ENCODE peak calls at places on chromosomes 13 and 19, in six cellular contexts. I is HepG2, W is H1, G is GM12878, M is GM12891, K is K562. E is an unnamed sample.

GRCh38 chr19:5047251-5047935 is 78.5 kb downstream of the KDM4B start:
- DNase-seq in G (no peak), M (no peak), W (no peak), I (no peak), K (no peak), E (no peak)

GRCh38 chr13:92355213-92355612 is 871.4 kb upstream of the GPC6 start:
- DNase-seq in G (no peak), M (no peak), I (peak; percentile 10), K (peak; percentile 62), W (no peak), E (no peak)

GRCh38 chr13:71300602-71301001 is 566.4 kb downstream of the DACH1 start:
- DNase-seq in K (no peak), W (no peak), I (no peak), G (no peak), M (no peak), E (no peak)

GRCh38 chr13:113785051-113786010 is 26.3 kb downstream of the TMEM255B start:
- DNase-seq in K (no peak), I (no peak), M (no peak), G (no peak), W (no peak), E (no peak)

GRCh38 chr19:4144666-4145261 is 8.7 kb upstream of the CREB3L3 start:
- DNase-seq in W (no peak), I (no peak), K (peak; percentile 47), G (no peak), M (no peak), E (no peak)

GRCh38 chr13:46569471-46569870 is 16.5 kb downstream of the LRCH1 start:
- DNase-seq in G (no peak), I (no peak), M (no peak), K (no peak), W (no peak), E (no peak)

GRCh38 chr13:102587916-102588315 is 8.9 kb upstream of the TPP2 start:
- DNase-seq in K (no peak), W (no peak), G (no peak), M (no peak), I (no peak), E (no peak)

GRCh38 chr19:48196933-48197665 is 26.6 kb downstream of the ZSWIM9 start:
- DNase-seq in I (no peak), W (no peak), G (no peak), M (no peak), K (peak; percentile 29), E (no peak)

DNA sequence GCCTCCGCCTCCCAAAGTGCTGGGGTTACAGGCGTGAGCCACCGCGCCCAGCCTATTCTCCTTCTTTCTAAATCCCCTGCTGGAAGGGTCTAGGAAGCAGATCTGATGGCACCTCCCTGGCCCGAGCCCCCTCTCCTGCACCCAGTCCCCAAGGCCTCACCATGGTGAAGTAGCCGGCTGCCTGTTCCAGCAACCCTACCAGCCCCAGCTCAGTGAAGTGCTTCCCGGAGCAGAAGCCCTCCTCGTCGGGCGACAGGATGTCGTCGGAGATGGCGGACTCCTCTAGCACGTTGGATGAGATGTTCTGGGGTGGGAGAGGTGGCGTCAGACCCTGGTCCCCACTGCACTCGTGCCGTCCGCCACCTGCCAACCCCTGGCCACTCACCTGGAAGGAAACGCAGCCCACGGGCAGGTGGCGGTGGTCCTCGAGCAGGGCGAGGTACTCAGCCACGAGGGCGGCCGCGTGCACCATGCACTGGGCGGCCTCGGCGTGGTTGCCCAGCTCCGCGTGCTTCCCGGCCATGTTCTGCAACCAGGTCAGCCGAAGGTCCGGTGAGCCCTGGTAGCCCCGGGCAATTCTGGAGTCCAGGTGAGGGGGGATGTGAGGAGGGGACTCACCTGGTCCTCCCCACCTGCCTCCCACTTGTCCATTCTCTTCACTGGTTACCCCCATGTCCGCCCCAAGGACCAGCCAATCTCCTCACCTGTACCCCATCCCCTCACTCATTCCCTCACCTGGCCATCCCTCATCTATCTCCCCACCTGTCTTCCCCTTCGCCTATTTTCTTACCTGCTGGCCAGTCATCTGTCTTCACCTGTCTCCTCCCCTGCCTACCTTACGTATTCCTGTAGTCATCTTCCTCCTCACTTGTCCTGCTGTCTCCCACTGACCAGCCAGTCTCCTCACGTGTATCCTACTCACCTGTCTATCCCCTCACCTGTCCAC is 11.5 kb upstream of the KANK2 start:
- DNase-seq in M (no peak), I (no peak), W (no peak), G (no peak), K (no peak), E (no peak)
- TF ChIP-seq TAF1 in M (no peak), I (no peak), W (no peak), G (no peak), K (no peak), E (no peak)

DNA sequence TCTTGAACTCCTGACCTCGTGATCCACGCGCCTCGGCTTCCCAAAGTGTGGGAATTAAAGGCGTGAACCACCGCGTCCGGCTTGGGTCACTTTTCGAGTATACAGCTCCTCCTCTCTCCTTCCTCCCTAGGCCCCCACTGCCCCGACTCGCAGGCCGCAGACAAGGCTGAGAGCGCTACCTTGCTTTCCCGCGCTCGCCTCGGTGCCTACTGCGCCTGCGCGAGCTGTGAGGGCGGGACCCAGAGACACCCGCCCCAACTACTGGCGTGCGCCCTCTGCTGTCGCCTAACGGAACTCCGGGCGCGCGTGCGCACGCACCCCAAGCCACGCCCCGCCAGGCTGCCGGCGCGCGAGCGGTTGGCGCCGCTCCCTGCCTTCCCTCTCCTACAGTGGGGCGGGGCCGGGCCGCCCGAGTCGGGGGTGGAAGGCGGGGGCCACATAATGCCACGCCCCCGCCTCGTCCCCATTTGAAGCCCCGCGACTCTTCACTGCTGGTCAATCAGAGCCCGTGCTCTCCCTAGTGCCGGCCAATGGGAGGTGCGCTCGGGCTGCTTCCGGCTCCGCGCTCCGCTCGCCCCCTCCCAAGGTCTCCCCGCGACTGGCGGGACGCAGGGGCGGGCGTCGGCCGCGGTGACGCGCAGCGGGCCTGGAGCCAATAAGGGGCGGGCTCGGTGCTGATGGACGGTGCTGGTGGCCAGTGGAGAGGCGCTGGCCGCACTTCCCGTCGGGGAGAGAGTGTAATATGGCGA is at the start of gene RAB8A:
- DNase-seq in W (peak; percentile 96), I (peak; percentile 97), M (peak; percentile 98), G (peak; percentile 96), K (peak; percentile 97), E (peak; percentile 98)
- TF ChIP-seq POLR2AphosphoS5 in W (peak; percentile 71), I (peak; percentile 55), M (no peak), G (no peak), K (peak; percentile 65), E (peak; percentile 58)

GRCh38 chr19:10963865-10964264 is 3.0 kb downstream of the SMARCA4 start:
- DNase-seq in K (no peak), W (no peak), I (no peak), M (no peak), G (no peak), E (no peak)

GRCh38 chr19:10961763-10962536 is 1.1 kb downstream of the SMARCA4 start:
- DNase-seq in M (no peak), G (no peak), I (no peak), W (no peak), K (no peak), E (no peak)

GRCh38 chr19:10962863-10963262 is 2.0 kb downstream of the SMARCA4 start:
- DNase-seq in I (no peak), K (no peak), W (no peak), M (no peak), G (no peak), E (no peak)

GRCh38 chr19:10960314-10961072 is at the start of gene SMARCA4:
- DNase-seq in M (peak; percentile 96), W (peak; percentile 88), K (peak; percentile 99), I (peak; percentile 88), G (peak; percentile 83), E (peak; percentile 95)

GRCh38 chr19:10961073-10961762 is 388 bp downstream of the SMARCA4 start:
- DNase-seq in I (no peak), W (no peak), M (no peak), G (no peak), K (peak; percentile 87), E (no peak)
- TF ChIP-seq POLR2A in I (no peak), W (no peak), M (no peak), G (no peak), K (no peak), E (no peak)

GRCh38 chr13:35855531-35856019 is 275.6 kb downstream of the DCLK1 start:
- DNase-seq in I (no peak), K (no peak), M (no peak), W (peak; percentile 89), G (no peak), E (no peak)
- TF ChIP-seq TAF1 in I (no peak), K (no peak), M (no peak), W (peak; percentile 49), G (no peak), E (no peak)

GRCh38 chr19:17095141-17095919 is 19.8 kb downstream of the MYO9B start:
- DNase-seq in M (no peak), G (no peak), K (no peak), I (no peak), W (no peak), E (no peak)
- TF ChIP-seq POLR2AphosphoS5 in M (no peak), G (no peak), K (no peak), I (no peak), W (no peak), E (no peak)

GRCh38 chr13:33610471-33611015 is 207.4 kb upstream of the RFC3 start:
- DNase-seq in G (no peak), W (peak; percentile 36), K (no peak), I (peak; percentile 95), M (no peak), E (no peak)
- TF ChIP-seq POLR2A in G (no peak), W (no peak), K (no peak), I (peak; percentile 66), M (no peak), E (no peak)

DNA sequence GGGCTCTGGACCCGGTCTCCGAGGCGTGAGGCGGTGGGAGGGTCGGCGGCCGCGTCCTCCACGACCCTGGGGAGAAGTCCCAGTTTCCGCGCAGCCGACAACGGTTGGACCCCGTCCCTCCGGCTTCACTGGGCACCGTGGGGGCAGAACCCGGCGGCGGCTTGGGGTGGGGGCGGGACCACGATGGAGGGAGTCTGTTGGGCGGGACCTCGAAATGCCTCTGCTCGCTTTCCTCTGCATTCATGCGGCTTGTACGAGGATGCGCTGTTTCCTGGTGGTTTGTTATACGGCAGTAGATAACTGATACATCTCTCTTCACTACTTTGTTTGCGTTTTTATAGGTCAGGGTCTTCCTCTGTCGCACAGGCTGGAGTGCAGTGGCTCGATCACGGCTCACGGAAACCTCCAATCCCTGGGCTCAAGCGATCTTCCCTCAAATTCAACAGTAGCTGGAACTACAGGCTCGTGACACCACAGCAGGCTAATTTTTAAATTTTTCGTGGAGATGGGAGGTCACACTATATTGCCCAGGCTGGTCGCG is 24.6 kb upstream of the ZNF846 start:
- DNase-seq in G (no peak), I (no peak), K (no peak), W (no peak), M (no peak), E (no peak)
- TF ChIP-seq TAF1 in G (no peak), I (no peak), K (no peak), W (no peak), M (no peak), E (no peak)

GRCh38 chr13:59477011-59477410 is 686.7 kb downstream of the DIAPH3 start:
- DNase-seq in M (no peak), W (no peak), G (no peak), I (peak; percentile 2), K (no peak), E (no peak)

GRCh38 chr13:59479629-59480028 is 684.1 kb downstream of the DIAPH3 start:
- DNase-seq in K (no peak), G (no peak), I (no peak), M (no peak), W (peak; percentile 56), E (no peak)

GRCh38 chr13:59480857-59481256 is 682.9 kb downstream of the DIAPH3 start:
- DNase-seq in K (no peak), M (no peak), W (no peak), I (no peak), G (no peak), E (no peak)

GRCh38 chr13:59480398-59480797 is 683.3 kb downstream of the DIAPH3 start:
- DNase-seq in K (no peak), I (no peak), W (no peak), M (no peak), G (no peak), E (no peak)

GRCh38 chr13:59478908-59479307 is 684.8 kb downstream of the DIAPH3 start:
- DNase-seq in K (no peak), I (no peak), W (no peak), G (no peak), M (no peak), E (no peak)
- TF ChIP-seq POLR2AphosphoS5 in K (no peak), I (no peak), W (no peak), G (no peak), M (no peak), E (no peak)